ENCODE peak calls at places on chromosomes 11 and 22, in eight cellular contexts. One of them, this sample, is unnamed.

GRCh38 chr11:57144075-57144474 is 37.7 kb upstream of the LRRC55 start:
- DNase-seq in H1: no peak
- DNase-seq in AG04450: no peak
- DNase-seq in body of pancreas: no peak
- DNase-seq in Karpas-422: no peak
- DNase-seq in Panc1: no peak
- DNase-seq in breast epithelium: no peak
- DNase-seq in thoracic aorta: no peak
- DNase-seq in this sample: no peak

GRCh38 chr11:266676-267439 is 11.3 kb upstream of the NLRP6 start:
- DNase-seq in H1: no peak
- DNase-seq in AG04450: no peak
- DNase-seq in body of pancreas: no peak
- DNase-seq in Karpas-422: peak; percentile 70
- DNase-seq in Panc1: no peak
- DNase-seq in breast epithelium: no peak
- DNase-seq in thoracic aorta: no peak
- DNase-seq in this sample: no peak

GRCh38 chr11:115676768-115677167 is 172.6 kb upstream of the CADM1 start:
- DNase-seq in H1: no peak
- DNase-seq in AG04450: peak; percentile 56
- DNase-seq in body of pancreas: no peak
- DNase-seq in Karpas-422: no peak
- DNase-seq in Panc1: no peak
- DNase-seq in breast epithelium: no peak
- DNase-seq in thoracic aorta: no peak
- DNase-seq in this sample: peak; percentile 12

GRCh38 chr11:60756307-60757032 is at the start of gene MS4A15:
- DNase-seq in H1: no peak
- DNase-seq in AG04450: no peak
- DNase-seq in body of pancreas: peak; percentile 53
- DNase-seq in Karpas-422: peak; percentile 82
- DNase-seq in Panc1: no peak
- DNase-seq in breast epithelium: peak; percentile 2
- DNase-seq in thoracic aorta: no peak
- DNase-seq in this sample: no peak

GRCh38 chr11:11027271-11027670 is 169.4 kb upstream of the ZBED5 start:
- DNase-seq in H1: no peak
- DNase-seq in AG04450: no peak
- DNase-seq in body of pancreas: no peak
- DNase-seq in Karpas-422: no peak
- DNase-seq in Panc1: no peak
- DNase-seq in breast epithelium: no peak
- DNase-seq in thoracic aorta: no peak
- DNase-seq in this sample: no peak

GRCh38 chr22:42889290-42889689 is 32.2 kb upstream of the ARFGAP3 start:
- DNase-seq in H1: no peak
- DNase-seq in AG04450: no peak
- DNase-seq in body of pancreas: no peak
- DNase-seq in Karpas-422: no peak
- DNase-seq in Panc1: no peak
- DNase-seq in breast epithelium: no peak
- DNase-seq in thoracic aorta: no peak
- DNase-seq in this sample: no peak

GRCh38 chr11:67033661-67034166 is 10.8 kb downstream of the SYT12 start:
- DNase-seq in H1: no peak
- DNase-seq in AG04450: peak; percentile 93
- DNase-seq in body of pancreas: no peak
- DNase-seq in Karpas-422: peak; percentile 57
- DNase-seq in Panc1: no peak
- DNase-seq in breast epithelium: no peak
- DNase-seq in thoracic aorta: no peak
- DNase-seq in this sample: peak; percentile 97

GRCh38 chr11:101083334-101083733 is 46.3 kb downstream of the PGR start:
- DNase-seq in H1: peak; percentile 10
- DNase-seq in AG04450: no peak
- DNase-seq in body of pancreas: no peak
- DNase-seq in Karpas-422: no peak
- DNase-seq in Panc1: no peak
- DNase-seq in breast epithelium: no peak
- DNase-seq in thoracic aorta: no peak
- DNase-seq in this sample: no peak

GRCh38 chr11:111941963-111942362 is 4.8 kb downstream of the DIXDC1 start:
- DNase-seq in H1: no peak
- DNase-seq in AG04450: no peak
- DNase-seq in body of pancreas: no peak
- DNase-seq in Karpas-422: no peak
- DNase-seq in Panc1: no peak
- DNase-seq in breast epithelium: no peak
- DNase-seq in thoracic aorta: no peak
- DNase-seq in this sample: peak; percentile 93

GRCh38 chr11:78094250-78094649 is 14.6 kb upstream of the NDUFC2 start:
- DNase-seq in H1: no peak
- DNase-seq in AG04450: no peak
- DNase-seq in body of pancreas: no peak
- DNase-seq in Karpas-422: no peak
- DNase-seq in Panc1: no peak
- DNase-seq in breast epithelium: no peak
- DNase-seq in thoracic aorta: no peak
- DNase-seq in this sample: no peak

GRCh38 chr11:65452806-65453490 is 30.4 kb downstream of the NEAT1 start:
- DNase-seq in H1: no peak
- DNase-seq in AG04450: no peak
- DNase-seq in body of pancreas: no peak
- DNase-seq in Karpas-422: no peak
- DNase-seq in Panc1: no peak
- DNase-seq in breast epithelium: peak; percentile 35
- DNase-seq in thoracic aorta: no peak
- DNase-seq in this sample: peak; percentile 72

DNA sequence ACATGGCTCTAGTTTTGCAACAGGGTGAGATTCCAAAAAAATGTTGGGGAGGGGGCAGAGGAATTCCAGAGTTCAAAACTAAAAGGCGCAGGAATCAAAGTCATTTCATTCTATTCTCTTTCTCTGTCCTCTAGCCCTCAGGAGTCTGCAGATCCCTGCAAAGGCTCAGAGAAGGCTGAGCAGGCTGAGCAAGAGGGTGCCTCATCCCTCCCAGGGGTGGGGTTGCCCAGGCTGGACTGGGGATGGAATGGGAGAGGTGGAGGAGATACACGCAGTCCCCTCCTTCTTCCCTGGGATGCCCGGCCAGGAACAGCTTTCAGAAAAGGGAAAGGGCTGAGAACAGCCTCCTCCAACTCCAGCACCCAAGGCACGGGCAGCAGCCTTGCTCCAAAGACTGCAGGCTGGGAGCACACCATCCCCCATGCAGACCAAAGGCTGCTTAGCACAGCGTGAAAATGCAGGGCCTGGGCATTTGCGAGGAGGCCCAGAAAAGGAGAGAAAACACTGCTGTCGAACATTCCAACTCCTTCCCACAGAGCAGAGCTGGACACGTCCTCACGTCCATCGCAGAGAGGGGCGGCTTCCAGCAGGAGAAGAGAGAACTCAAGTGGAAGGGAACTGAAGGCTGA is 51.8 kb downstream of the MN1 start:
- DNase-seq in H1: no peak
- DNase-seq in AG04450: no peak
- DNase-seq in body of pancreas: no peak
- DNase-seq in Karpas-422: no peak
- DNase-seq in Panc1: no peak
- DNase-seq in breast epithelium: no peak
- DNase-seq in thoracic aorta: no peak
- DNase-seq in this sample: no peak
- H3K4me3 ChIP-seq in H1: no peak overlapping the region
- H3K4me3 ChIP-seq in AG04450: no peak overlapping the region
- H3K4me3 ChIP-seq in body of pancreas: no peak overlapping the region
- H3K4me3 ChIP-seq in Karpas-422: no peak overlapping the region
- H3K4me3 ChIP-seq in Panc1: no peak overlapping the region
- H3K4me3 ChIP-seq in breast epithelium: no peak overlapping the region
- H3K4me3 ChIP-seq in thoracic aorta: no peak overlapping the region
- H3K4me3 ChIP-seq in this sample: no peak overlapping the region

GRCh38 chr11:35629511-35629910 is 11.3 kb downstream of the FJX1 start:
- DNase-seq in H1: no peak
- DNase-seq in AG04450: no peak
- DNase-seq in body of pancreas: no peak
- DNase-seq in Karpas-422: no peak
- DNase-seq in Panc1: no peak
- DNase-seq in breast epithelium: no peak
- DNase-seq in thoracic aorta: no peak
- DNase-seq in this sample: peak; percentile 30
- H3K9me3 ChIP-seq in H1: no peaks in the 10 kb centered on the region
- H3K9me3 ChIP-seq in AG04450: no peaks in the 10 kb centered on the region
- H3K9me3 ChIP-seq in body of pancreas: no peaks in the 10 kb centered on the region
- H3K9me3 ChIP-seq in Karpas-422: no peaks in the 10 kb centered on the region
- H3K9me3 ChIP-seq in Panc1: no peaks in the 10 kb centered on the region
- H3K9me3 ChIP-seq in breast epithelium: no peaks in the 10 kb centered on the region
- H3K9me3 ChIP-seq in thoracic aorta: no peaks in the 10 kb centered on the region
- H3K9me3 ChIP-seq in this sample: peaks cover 2% of the 10 kb centered on the region

GRCh38 chr11:19382131-19382611 is 141.4 kb upstream of the E2F8 start:
- DNase-seq in H1: no peak
- DNase-seq in AG04450: no peak
- DNase-seq in body of pancreas: no peak
- DNase-seq in Karpas-422: no peak
- DNase-seq in Panc1: no peak
- DNase-seq in breast epithelium: no peak
- DNase-seq in thoracic aorta: no peak
- DNase-seq in this sample: no peak

GRCh38 chr11:19378814-19379213 is 138.1 kb upstream of the E2F8 start:
- DNase-seq in H1: no peak
- DNase-seq in AG04450: no peak
- DNase-seq in body of pancreas: no peak
- DNase-seq in Karpas-422: no peak
- DNase-seq in Panc1: no peak
- DNase-seq in breast epithelium: no peak
- DNase-seq in thoracic aorta: no peak
- DNase-seq in this sample: peak; percentile 23

GRCh38 chr11:19380375-19380774 is 139.6 kb upstream of the E2F8 start:
- DNase-seq in H1: no peak
- DNase-seq in AG04450: no peak
- DNase-seq in body of pancreas: no peak
- DNase-seq in Karpas-422: no peak
- DNase-seq in Panc1: no peak
- DNase-seq in breast epithelium: no peak
- DNase-seq in thoracic aorta: no peak
- DNase-seq in this sample: peak; percentile 80

GRCh38 chr11:19377855-19378254 is 137.1 kb upstream of the E2F8 start:
- DNase-seq in H1: no peak
- DNase-seq in AG04450: no peak
- DNase-seq in body of pancreas: no peak
- DNase-seq in Karpas-422: no peak
- DNase-seq in Panc1: no peak
- DNase-seq in breast epithelium: no peak
- DNase-seq in thoracic aorta: no peak
- DNase-seq in this sample: no peak

DNA sequence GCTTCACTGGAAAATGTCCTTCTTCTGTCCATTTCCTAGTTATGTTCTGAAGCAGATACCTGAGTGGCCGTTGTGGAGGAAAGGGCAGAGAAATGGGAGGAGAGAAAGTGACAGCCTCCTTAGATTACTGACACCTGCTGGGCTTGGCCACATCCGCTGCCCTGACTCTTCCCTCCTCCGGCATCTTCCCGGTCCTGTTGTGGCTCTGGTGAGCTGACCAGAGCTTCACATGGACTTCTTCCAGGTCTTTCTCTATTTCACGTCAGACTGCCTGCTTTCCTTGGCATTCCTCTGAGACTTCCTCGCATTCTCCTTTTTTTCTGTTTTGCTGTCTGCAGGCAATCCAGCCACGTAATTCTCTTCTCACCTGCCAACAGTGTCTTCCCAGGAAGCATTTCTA is 138.7 kb upstream of the E2F8 start:
- DNase-seq in H1: no peak
- DNase-seq in AG04450: no peak
- DNase-seq in body of pancreas: no peak
- DNase-seq in Karpas-422: no peak
- DNase-seq in Panc1: no peak
- DNase-seq in breast epithelium: no peak
- DNase-seq in thoracic aorta: no peak
- DNase-seq in this sample: peak; percentile 66
- H3K27me3 ChIP-seq in H1: no peaks in the 10 kb centered on the region
- H3K27me3 ChIP-seq in AG04450: no peaks in the 10 kb centered on the region
- H3K27me3 ChIP-seq in body of pancreas: no peaks in the 10 kb centered on the region
- H3K27me3 ChIP-seq in Karpas-422: no peaks in the 10 kb centered on the region
- H3K27me3 ChIP-seq in Panc1: peaks cover 17% of the 10 kb centered on the region
- H3K27me3 ChIP-seq in breast epithelium: peaks cover 12% of the 10 kb centered on the region
- H3K27me3 ChIP-seq in thoracic aorta: no peaks in the 10 kb centered on the region
- H3K27me3 ChIP-seq in this sample: no peaks in the 10 kb centered on the region

GRCh38 chr11:45667929-45668680 is 2.7 kb upstream of the CHST1 start:
- DNase-seq in H1: no peak
- DNase-seq in AG04450: no peak
- DNase-seq in body of pancreas: no peak
- DNase-seq in Karpas-422: no peak
- DNase-seq in Panc1: no peak
- DNase-seq in breast epithelium: peak; percentile 25
- DNase-seq in thoracic aorta: no peak
- DNase-seq in this sample: no peak

GRCh38 chr11:45665206-45665932 is at the start of gene CHST1:
- DNase-seq in H1: no peak
- DNase-seq in AG04450: no peak
- DNase-seq in body of pancreas: peak; percentile 60
- DNase-seq in Karpas-422: no peak
- DNase-seq in Panc1: no peak
- DNase-seq in breast epithelium: no peak
- DNase-seq in thoracic aorta: no peak
- DNase-seq in this sample: peak; percentile 61

GRCh38 chr11:45664376-45665205 is 831 bp downstream of the CHST1 start:
- DNase-seq in H1: no peak
- DNase-seq in AG04450: no peak
- DNase-seq in body of pancreas: no peak
- DNase-seq in Karpas-422: no peak
- DNase-seq in Panc1: no peak
- DNase-seq in breast epithelium: no peak
- DNase-seq in thoracic aorta: no peak
- DNase-seq in this sample: no peak

GRCh38 chr11:45666648-45667642 is 1.5 kb upstream of the CHST1 start:
- DNase-seq in H1: no peak
- DNase-seq in AG04450: no peak
- DNase-seq in body of pancreas: no peak
- DNase-seq in Karpas-422: no peak
- DNase-seq in Panc1: no peak
- DNase-seq in breast epithelium: peak; percentile 17
- DNase-seq in thoracic aorta: no peak
- DNase-seq in this sample: no peak

DNA sequence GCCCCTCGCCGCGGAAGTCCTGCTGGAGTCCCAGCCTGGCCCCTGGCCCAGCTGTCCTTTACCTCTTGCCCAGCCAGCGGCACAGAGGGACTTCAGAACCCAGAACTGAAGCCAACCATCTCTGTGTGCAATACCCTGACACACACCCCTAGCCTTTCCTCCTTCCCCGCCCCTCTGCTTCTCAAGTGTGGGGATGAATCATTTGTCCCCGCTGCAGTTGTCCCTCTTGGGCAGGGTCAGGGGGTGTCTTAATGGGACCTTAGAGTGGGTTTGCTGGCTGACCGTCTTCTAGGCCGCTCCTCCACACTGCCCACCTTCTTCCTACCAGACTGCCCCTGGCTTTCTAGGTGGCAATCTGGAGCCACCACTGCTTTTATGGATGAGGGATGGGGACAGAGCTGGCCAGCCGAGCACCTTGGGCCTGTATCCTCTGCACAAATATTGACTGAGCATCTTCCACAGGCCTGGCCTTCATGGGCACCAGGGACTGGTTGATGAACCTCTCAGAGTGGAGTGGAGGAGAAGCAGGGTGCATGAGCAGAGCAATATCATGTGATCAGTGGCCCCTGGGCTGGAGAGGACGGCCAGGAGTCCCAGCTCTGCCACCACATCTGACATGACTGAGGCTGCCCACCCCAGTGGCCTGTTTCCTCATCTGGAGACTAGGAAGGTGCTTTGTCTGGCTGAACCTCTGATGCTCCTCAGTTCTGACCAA is 668 bp upstream of the CHST1 start:
- DNase-seq in H1: no peak
- DNase-seq in AG04450: no peak
- DNase-seq in body of pancreas: no peak
- DNase-seq in Karpas-422: no peak
- DNase-seq in Panc1: no peak
- DNase-seq in breast epithelium: peak; percentile 47
- DNase-seq in thoracic aorta: peak; percentile 28
- DNase-seq in this sample: no peak
- H3K4me3 ChIP-seq in H1: peak overlapping the region; percentile 52
- H3K4me3 ChIP-seq in AG04450: no peak overlapping the region
- H3K4me3 ChIP-seq in body of pancreas: no peak overlapping the region
- H3K4me3 ChIP-seq in Karpas-422: no peak overlapping the region
- H3K4me3 ChIP-seq in Panc1: peak overlapping the region; percentile 44
- H3K4me3 ChIP-seq in breast epithelium: peak overlapping the region; percentile 90
- H3K4me3 ChIP-seq in thoracic aorta: peak overlapping the region; percentile 93
- H3K4me3 ChIP-seq in this sample: no peak overlapping the region

This sample was measured in MG63.